ENCODE peak calls at places on chromosomes 11 and 22, in four cellular contexts. One of them, this sample, is unnamed.

GRCh38 chr22:16774911-16775529 is 50.2 kb downstream of the XKR3 start:
- DNase-seq in HepG2: no peak
- DNase-seq in WTC11: no peak
- DNase-seq in GM12878: no peak
- DNase-seq in this sample: no peak

GRCh38 chr11:121606354-121606753 is 153.6 kb upstream of the SORL1-AS1 start:
- DNase-seq in GM12878: no peak
- DNase-seq in HepG2: no peak
- DNase-seq in WTC11: no peak
- DNase-seq in this sample: no peak

GRCh38 chr11:104970756-104971155 is 2.4 kb upstream of the CASP4 start:
- DNase-seq in GM12878: no peak
- DNase-seq in WTC11: no peak
- DNase-seq in HepG2: no peak
- DNase-seq in this sample: no peak

GRCh38 chr11:10934293-10934850 is 76.5 kb upstream of the ZBED5 start:
- DNase-seq in WTC11: no peak
- DNase-seq in GM12878: no peak
- DNase-seq in HepG2: no peak
- DNase-seq in this sample: peak; percentile 66

GRCh38 chr11:66339686-66340483 is 3.7 kb upstream of the RIN1 start:
- DNase-seq in GM12878: no peak
- DNase-seq in HepG2: no peak
- DNase-seq in WTC11: no peak
- DNase-seq in this sample: no peak

GRCh38 chr22:30210235-30210831 is 36.2 kb downstream of the LIF start:
- DNase-seq in WTC11: no peak
- DNase-seq in GM12878: no peak
- DNase-seq in HepG2: peak; percentile 89
- DNase-seq in this sample: no peak

GRCh38 chr11:5605849-5606248 is 9.4 kb downstream of the TRIM6 start:
- DNase-seq in GM12878: no peak
- DNase-seq in HepG2: no peak
- DNase-seq in WTC11: no peak
- DNase-seq in this sample: no peak

GRCh38 chr22:27130949-27131745 is 473.8 kb downstream of the MIAT start:
- DNase-seq in HepG2: no peak
- DNase-seq in WTC11: no peak
- DNase-seq in GM12878: no peak
- DNase-seq in this sample: no peak

GRCh38 chr11:63916837-63917684 is at the start of gene RCOR2:
- DNase-seq in GM12878: no peak
- DNase-seq in HepG2: peak; percentile 70
- DNase-seq in WTC11: peak; percentile 81
- DNase-seq in this sample: peak; percentile 92

GRCh38 chr11:75779960-75780359 is 11.4 kb downstream of the DGAT2 start:
- DNase-seq in WTC11: no peak
- DNase-seq in GM12878: no peak
- DNase-seq in HepG2: no peak
- DNase-seq in this sample: no peak

GRCh38 chr11:79957702-79958101 is 516.9 kb upstream of the TENM4 start:
- DNase-seq in HepG2: no peak
- DNase-seq in WTC11: no peak
- DNase-seq in GM12878: no peak
- DNase-seq in this sample: no peak

GRCh38 chr11:32333335-32333991 is 101.9 kb downstream of the WT1 start:
- DNase-seq in GM12878: no peak
- DNase-seq in HepG2: no peak
- DNase-seq in WTC11: peak; percentile 79
- DNase-seq in this sample: no peak

GRCh38 chr11:36490026-36490806 is 19.9 kb downstream of the TRAF6 start:
- DNase-seq in WTC11: no peak
- DNase-seq in GM12878: no peak
- DNase-seq in HepG2: no peak
- DNase-seq in this sample: no peak

GRCh38 chr11:59253001-59253400 is 40.3 kb upstream of the MPEG1 start:
- DNase-seq in HepG2: no peak
- DNase-seq in WTC11: no peak
- DNase-seq in GM12878: no peak
- DNase-seq in this sample: no peak

GRCh38 chr11:59255281-59255680 is 42.6 kb upstream of the MPEG1 start:
- DNase-seq in WTC11: no peak
- DNase-seq in HepG2: no peak
- DNase-seq in GM12878: no peak
- DNase-seq in this sample: no peak

GRCh38 chr11:59247535-59248227 is 35.0 kb upstream of the MPEG1 start:
- DNase-seq in HepG2: no peak
- DNase-seq in GM12878: no peak
- DNase-seq in WTC11: no peak
- DNase-seq in this sample: no peak

GRCh38 chr11:59243633-59244032 is 30.9 kb upstream of the MPEG1 start:
- DNase-seq in HepG2: no peak
- DNase-seq in GM12878: no peak
- DNase-seq in WTC11: no peak
- DNase-seq in this sample: no peak

GRCh38 chr11:59249535-59249934 is 36.8 kb upstream of the MPEG1 start:
- DNase-seq in GM12878: no peak
- DNase-seq in WTC11: no peak
- DNase-seq in HepG2: no peak
- DNase-seq in this sample: no peak
- TF ChIP-seq CREM in GM12878: no peak
- TF ChIP-seq CREM in WTC11: no peak
- TF ChIP-seq CREM in HepG2: no peak
- TF ChIP-seq CREM in this sample: no peak

DNA sequence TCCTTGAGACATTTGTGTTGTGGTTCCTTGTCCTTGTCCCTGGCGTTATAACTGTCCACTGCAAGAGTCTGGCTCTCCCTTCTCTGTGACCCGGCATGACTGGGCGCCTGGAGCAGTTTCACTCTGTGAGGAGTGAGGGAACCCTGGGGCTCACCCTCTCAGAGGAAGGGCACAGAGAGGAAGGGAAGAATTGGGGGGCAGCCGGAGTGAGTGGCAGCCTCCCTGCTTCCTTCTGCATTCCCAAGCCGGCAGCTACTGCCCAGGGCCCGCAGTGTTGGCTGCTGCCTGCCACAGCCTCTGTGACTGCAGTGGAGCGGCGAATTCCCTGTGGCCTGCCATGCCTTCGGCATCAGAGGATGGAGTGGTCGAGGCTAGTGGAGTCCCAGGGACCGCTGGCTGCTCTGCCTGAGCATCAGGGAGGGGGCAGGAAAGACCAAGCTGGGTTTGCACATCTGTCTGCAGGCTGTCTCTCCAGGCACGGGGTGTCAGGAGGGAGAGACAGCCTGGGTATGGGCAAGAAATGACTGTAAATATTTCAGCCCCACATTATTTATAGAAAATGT is 23.0 kb downstream of the MYBPC3 start:
- DNase-seq in HepG2: no peak
- DNase-seq in GM12878: no peak
- DNase-seq in WTC11: no peak
- DNase-seq in this sample: no peak
- TF ChIP-seq SP1 in HepG2: no peak
- TF ChIP-seq SP1 in GM12878: no peak
- TF ChIP-seq SP1 in WTC11: no peak
- TF ChIP-seq SP1 in this sample: no peak

DNA sequence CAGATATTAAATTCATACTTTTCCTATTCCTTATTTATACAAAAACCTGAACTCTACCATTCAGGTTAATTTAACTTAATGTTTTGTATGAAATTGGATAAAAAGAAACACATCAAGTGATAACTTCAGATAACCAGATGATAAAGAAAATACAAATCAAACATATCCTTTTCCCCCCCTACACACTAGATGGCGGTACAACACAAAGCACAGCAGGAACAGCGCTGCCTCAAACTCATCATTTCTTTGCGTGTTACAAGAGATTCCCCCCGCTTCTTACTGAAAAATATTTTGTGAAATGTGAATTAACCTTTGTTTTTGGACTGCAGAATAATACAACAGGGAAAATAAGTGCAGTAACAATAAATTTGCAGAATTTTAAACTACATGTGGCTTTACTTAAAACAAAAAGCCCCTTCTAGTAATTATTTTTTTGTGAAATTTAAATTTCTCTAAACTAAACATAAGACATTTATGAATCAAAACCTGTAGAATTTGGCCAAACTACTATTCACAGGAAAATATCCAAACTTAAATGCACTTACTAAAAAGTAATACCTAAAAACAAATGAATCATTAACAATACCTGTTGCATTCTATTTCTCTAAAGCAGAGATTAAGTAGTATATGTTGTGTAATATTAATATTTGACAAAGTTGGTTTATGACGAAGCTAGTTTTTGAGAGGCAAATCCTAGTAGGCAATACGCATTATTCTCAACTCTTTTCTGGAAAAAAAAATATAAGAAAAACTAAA is 74.4 kb downstream of the ARHGAP32 start:
- DNase-seq in WTC11: peak; percentile 19
- DNase-seq in GM12878: no peak
- DNase-seq in HepG2: peak; percentile 64
- DNase-seq in this sample: peak; percentile 13
- TF ChIP-seq CREM in WTC11: no peak
- TF ChIP-seq CREM in GM12878: no peak
- TF ChIP-seq CREM in HepG2: no peak
- TF ChIP-seq CREM in this sample: no peak

GRCh38 chr11:109034341-109034696 is 369.4 kb downstream of the DDX10 start:
- DNase-seq in HepG2: no peak
- DNase-seq in GM12878: no peak
- DNase-seq in WTC11: no peak
- DNase-seq in this sample: no peak
- TF ChIP-seq SP1 in HepG2: no peak
- TF ChIP-seq SP1 in GM12878: no peak
- TF ChIP-seq SP1 in WTC11: no peak
- TF ChIP-seq SP1 in this sample: no peak

GRCh38 chr22:35804421-35804820 is 86.7 kb downstream of the APOL5 start:
- DNase-seq in GM12878: no peak
- DNase-seq in WTC11: no peak
- DNase-seq in HepG2: no peak
- DNase-seq in this sample: no peak
- TF ChIP-seq CREM in GM12878: no peak
- TF ChIP-seq CREM in WTC11: no peak
- TF ChIP-seq CREM in HepG2: no peak
- TF ChIP-seq CREM in this sample: no peak

GRCh38 chr22:23268139-23268712 is 87.9 kb downstream of the BCR start:
- DNase-seq in WTC11: no peak
- DNase-seq in GM12878: no peak
- DNase-seq in HepG2: no peak
- DNase-seq in this sample: peak; percentile 57

GRCh38 chr22:23270798-23271596 is 90.7 kb downstream of the BCR start:
- DNase-seq in GM12878: no peak
- DNase-seq in HepG2: no peak
- DNase-seq in WTC11: no peak
- DNase-seq in this sample: peak; percentile 59

GRCh38 chr22:23268877-23269276 is 88.6 kb downstream of the BCR start:
- DNase-seq in GM12878: no peak
- DNase-seq in HepG2: no peak
- DNase-seq in WTC11: no peak
- DNase-seq in this sample: peak; percentile 60

GRCh38 chr22:23270212-23270733 is 90.0 kb downstream of the BCR start:
- DNase-seq in GM12878: no peak
- DNase-seq in WTC11: no peak
- DNase-seq in HepG2: no peak
- DNase-seq in this sample: peak; percentile 77

DNA sequence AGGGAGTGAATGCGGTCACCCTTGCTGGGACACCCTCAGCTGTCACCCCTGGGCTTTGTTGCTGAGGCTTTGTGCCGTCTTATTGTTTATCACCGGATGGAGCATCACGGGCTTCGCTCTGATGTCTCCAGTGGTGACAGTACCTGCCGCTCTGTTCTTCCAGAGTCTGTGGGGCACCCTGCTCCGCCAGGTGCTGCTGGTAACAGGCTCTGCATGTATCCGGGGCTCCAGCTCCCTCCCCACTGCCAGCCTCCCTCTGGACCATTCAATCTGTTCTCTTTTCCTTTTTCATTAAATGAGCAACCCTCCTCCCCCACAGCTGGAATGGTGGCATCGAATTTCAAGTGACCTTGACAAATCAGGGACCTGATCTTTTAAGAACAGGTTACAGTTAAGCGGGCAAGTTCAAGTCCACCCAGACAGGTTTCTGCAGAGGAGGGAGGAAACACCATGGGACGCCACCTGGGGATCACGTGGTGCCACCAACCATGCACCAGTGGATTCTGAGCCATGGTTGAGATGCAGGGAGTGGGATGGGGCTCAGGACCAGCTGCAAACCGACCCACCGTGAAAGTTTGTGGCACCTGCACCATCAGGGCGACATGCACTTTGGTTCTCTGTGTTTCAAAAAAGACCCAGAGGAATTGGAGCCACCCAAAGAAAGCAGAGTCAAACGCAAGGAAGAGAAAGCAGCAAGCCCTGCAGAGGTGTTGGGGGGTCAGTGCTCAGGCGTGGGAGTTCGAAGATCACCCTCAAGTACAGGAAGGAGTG is 89.3 kb downstream of the BCR start:
- DNase-seq in WTC11: peak; percentile 54
- DNase-seq in GM12878: no peak
- DNase-seq in HepG2: no peak
- DNase-seq in this sample: peak; percentile 69
- TF ChIP-seq SP1 in WTC11: no peak
- TF ChIP-seq SP1 in GM12878: no peak
- TF ChIP-seq SP1 in HepG2: no peak
- TF ChIP-seq SP1 in this sample: no peak

DNA sequence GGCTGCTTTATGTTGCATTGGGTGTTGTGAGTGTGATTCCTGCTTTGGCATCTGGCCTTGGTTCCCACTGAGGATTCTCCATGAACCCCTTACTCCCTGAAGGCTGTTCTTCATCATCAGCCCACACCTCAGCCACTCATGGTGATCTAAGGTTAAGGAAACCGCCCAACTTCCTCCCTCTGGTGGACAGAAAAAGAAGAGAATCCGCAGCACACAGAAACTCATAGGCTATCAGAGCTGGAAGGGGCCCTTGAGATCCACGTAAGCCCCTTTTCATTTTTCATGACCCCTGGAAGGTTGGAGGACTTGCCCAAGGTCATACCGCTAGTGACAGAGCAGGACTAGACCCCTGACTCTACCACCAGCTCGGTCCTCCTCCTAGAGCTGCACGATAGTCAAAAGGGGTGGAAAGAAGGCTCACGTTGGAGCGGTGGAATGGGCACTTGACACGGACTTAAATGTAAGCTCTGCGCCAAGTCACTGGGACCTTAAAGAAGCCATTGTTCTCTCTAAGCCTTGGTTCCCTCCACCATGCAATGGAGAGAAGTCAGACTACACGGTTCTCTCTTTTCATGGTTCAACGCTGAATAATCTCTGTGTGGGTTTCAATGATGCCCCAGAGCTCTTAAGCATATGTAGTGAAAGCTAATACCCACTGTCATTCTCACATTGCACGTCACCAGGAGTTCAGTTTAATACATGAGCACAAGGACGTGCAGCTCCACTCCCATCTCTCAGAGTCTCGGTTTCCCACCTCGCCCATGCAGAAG is 83.6 kb upstream of the CRTAM start:
- DNase-seq in GM12878: no peak
- DNase-seq in WTC11: peak; percentile 30
- DNase-seq in HepG2: peak; percentile 24
- DNase-seq in this sample: peak; percentile 55
- TF ChIP-seq CREM in GM12878: no peak
- TF ChIP-seq CREM in WTC11: no peak
- TF ChIP-seq CREM in HepG2: no peak
- TF ChIP-seq CREM in this sample: no peak